ENCODE peak calls at places on chromosomes 3 and 15, in seven cellular contexts. R is skeletal muscle cell; S is central memory CD8-positive, alpha-beta T cell; E is left ventricle myocardium inferior; P is HCT116; Z is effector CD4-positive, alpha-beta T cell; T is psoas muscle. M is an unnamed sample.

GRCh38 chr15:51499379-51499976 is 123.1 kb downstream of the DMXL2 start:
- DNase-seq in P (peak), T (no peak), S (no peak), E (no peak), R (no peak), Z (no peak), M (no peak)

GRCh38 chr3:45682311-45682710 is 6.9 kb upstream of the SACM1L start:
- DNase-seq in E (no peak), T (peak), R (no peak), Z (no peak), S (no peak), P (no peak), M (no peak)

GRCh38 chr15:82186748-82187415 is 75.7 kb downstream of the EFL1 start:
- DNase-seq in T (no peak), Z (no peak), R (no peak), S (no peak), P (no peak), E (no peak), M (no peak)

GRCh38 chr3:38140326-38141172 is 2.1 kb downstream of the MYD88 start:
- DNase-seq in T (no peak), S (no peak), E (no peak), P (no peak), R (no peak), Z (no peak), M (no peak)

GRCh38 chr15:86571873-86572272 is 492.2 kb downstream of the AGBL1 start:
- DNase-seq in S (no peak), Z (no peak), P (no peak), T (no peak), E (no peak), R (no peak), M (no peak)

GRCh38 chr3:169144271-169144670 is 519.2 kb downstream of the MECOM start:
- DNase-seq in E (no peak), P (no peak), Z (no peak), T (no peak), R (no peak), S (no peak), M (no peak)

GRCh38 chr15:78398076-78398825 is 39.8 kb upstream of the IREB2 start:
- DNase-seq in S (no peak), R (no peak), T (no peak), P (no peak), Z (no peak), E (no peak), M (no peak)

GRCh38 chr3:45988804-45989203 is 6.8 kb downstream of the FYCO1 start:
- DNase-seq in P (peak), T (no peak), E (no peak), R (peak), S (no peak), Z (no peak), M (peak)

GRCh38 chr15:62824111-62824737 is 218.3 kb upstream of the TPM1 start:
- DNase-seq in T (no peak), S (no peak), Z (no peak), E (no peak), R (peak), P (no peak), M (peak)